ENCODE peak calls at places on chromosomes 5 and 9, in four cellular contexts. I is IMR-90, V is K562, S is GM12878. H is an unnamed sample.

GRCh38 chr5:15566306-15566705 is 66.3 kb downstream of the FBXL7 start:
- DNase-seq in I (no peak), V (no peak), S (no peak), H (no peak)

GRCh38 chr5:61801174-61801573 is 469.1 kb downstream of the ZSWIM6 start:
- DNase-seq in I (no peak), V (no peak), S (no peak), H (no peak)

GRCh38 chr9:131500939-131501541 is 1.7 kb upstream of the POMT1 start:
- DNase-seq in I (peak; percentile 81), V (peak; percentile 15), S (no peak), H (peak; percentile 8)

GRCh38 chr5:6574111-6574510 is 58.7 kb downstream of the NSUN2 start:
- DNase-seq in I (no peak), V (no peak), S (no peak), H (no peak)

GRCh38 chr9:33489070-33489469 is 15.3 kb upstream of the NOL6 start:
- DNase-seq in I (peak; percentile 82), V (no peak), S (no peak), H (no peak)

GRCh38 chr5:111950660-111951059 is 193.7 kb upstream of the NREP start:
- DNase-seq in I (peak; percentile 80), V (no peak), S (no peak), H (no peak)

GRCh38 chr9:131013771-131014676 is 5.0 kb downstream of the LAMC3 start:
- DNase-seq in I (no peak), V (no peak), S (no peak), H (no peak)

GRCh38 chr5:110478899-110479298 is 247.6 kb downstream of the TMEM232 start:
- DNase-seq in I (peak; percentile 74), V (no peak), S (no peak), H (no peak)

GRCh38 chr9:136825295-136826187 is 16.7 kb upstream of the AJM1 start:
- DNase-seq in I (no peak), V (no peak), S (no peak), H (no peak)

GRCh38 chr5:6730407-6730806 is 17.2 kb downstream of the TENT4A start:
- DNase-seq in I (no peak), V (no peak), S (no peak), H (no peak)

GRCh38 chr5:15285901-15286583 is 213.9 kb upstream of the FBXL7 start:
- DNase-seq in I (peak; percentile 85), V (no peak), S (no peak), H (peak; percentile 24)

GRCh38 chr9:114177423-114178064 is 22.2 kb downstream of the COL27A1 start:
- DNase-seq in I (peak; percentile 76), V (peak; percentile 23), S (no peak), H (peak; percentile 33)

GRCh38 chr5:135373747-135374515 is 25.1 kb downstream of the MACROH2A1 start:
- DNase-seq in I (no peak), V (no peak), S (no peak), H (no peak)

GRCh38 chr5:133487093-133487492 is 125.2 kb downstream of the FSTL4 start:
- DNase-seq in I (no peak), V (no peak), S (no peak), H (no peak)

GRCh38 chr5:130692766-130693165 is 472.3 kb downstream of the HINT1 start:
- DNase-seq in I (no peak), V (no peak), S (no peak), H (no peak)

GRCh38 chr5:67693956-67694564 is 497.5 kb upstream of the CD180 start:
- DNase-seq in I (no peak), V (no peak), S (no peak), H (no peak)

GRCh38 chr5:65989115-65989514 is 62.7 kb downstream of the ERBIN start:
- DNase-seq in I (no peak), V (no peak), S (no peak), H (no peak)

GRCh38 chr5:61277190-61277589 is 54.9 kb upstream of the ZSWIM6 start:
- DNase-seq in I (peak; percentile 64), V (no peak), S (no peak), H (peak; percentile 83)

GRCh38 chr5:79464695-79465332 is 49.1 kb downstream of the HOMER1 start:
- DNase-seq in I (peak; percentile 53), V (peak; percentile 16), S (no peak), H (peak; percentile 38)

GRCh38 chr5:96995419-96995818 is 59.5 kb downstream of the LNPEP start:
- DNase-seq in I (no peak), V (no peak), S (no peak), H (no peak)

GRCh38 chr5:72234265-72234700 is 85.8 kb downstream of the MRPS27 start:
- DNase-seq in I (peak; percentile 73), V (peak; percentile 87), S (peak; percentile 52), H (peak; percentile 89)

GRCh38 chr5:44619875-44620610 is 188.7 kb upstream of the MRPS30 start:
- DNase-seq in I (no peak), V (no peak), S (no peak), H (no peak)

GRCh38 chr5:133921899-133922468 is 46.4 kb downstream of the C5orf15 start:
- DNase-seq in I (no peak), V (no peak), S (no peak), H (no peak)

GRCh38 chr9:6512085-6512657 is 99.2 kb downstream of the UHRF2 start:
- DNase-seq in I (peak; percentile 36), V (no peak), S (no peak), H (no peak)

GRCh38 chr5:125928663-125929062 is 494.5 kb upstream of the GRAMD2B start:
- DNase-seq in I (no peak), V (no peak), S (peak; percentile 11), H (no peak)

GRCh38 chr9:96888591-96888990 is 34.3 kb upstream of the ZNF782 start:
- DNase-seq in I (no peak), V (no peak), S (no peak), H (no peak)

GRCh38 chr5:149608936-149609502 is 27.7 kb downstream of the ARHGEF37 start:
- DNase-seq in I (no peak), V (no peak), S (no peak), H (no peak)

GRCh38 chr5:44365351-44365750 is 23.9 kb downstream of the FGF10 start:
- DNase-seq in I (peak; percentile 46), V (no peak), S (no peak), H (no peak)

GRCh38 chr5:79771387-79771786 is 81.8 kb downstream of the CMYA5 start:
- DNase-seq in I (peak; percentile 29), V (no peak), S (no peak), H (no peak)

GRCh38 chr9:136058152-136058483 is 37.0 kb downstream of the NACC2 start:
- DNase-seq in I (no peak), V (no peak), S (no peak), H (no peak)

GRCh38 chr9:112288029-112288428 is 45.4 kb downstream of the PTBP3 start:
- DNase-seq in I (peak; percentile 40), V (no peak), S (no peak), H (peak; percentile 31)

GRCh38 chr9:18428621-18429020 is 45.3 kb upstream of the ADAMTSL1 start:
- DNase-seq in I (peak; percentile 24), V (no peak), S (no peak), H (no peak)

GRCh38 chr5:758698-759053 is 25.9 kb downstream of the ZDHHC11B start:
- DNase-seq in I (no peak), V (no peak), S (no peak), H (no peak)

GRCh38 chr5:6567068-6567467 is 65.8 kb downstream of the NSUN2 start:
- DNase-seq in I (no peak), V (no peak), S (no peak), H (no peak)

GRCh38 chr5:173271371-173271770 is 36.4 kb upstream of the NKX2-5 start:
- DNase-seq in I (no peak), V (no peak), S (no peak), H (no peak)
- H3K4me3 ChIP-seq in I (no peak overlapping the region), V (no peak overlapping the region), S (no peak overlapping the region), H (no peak overlapping the region)

DNA sequence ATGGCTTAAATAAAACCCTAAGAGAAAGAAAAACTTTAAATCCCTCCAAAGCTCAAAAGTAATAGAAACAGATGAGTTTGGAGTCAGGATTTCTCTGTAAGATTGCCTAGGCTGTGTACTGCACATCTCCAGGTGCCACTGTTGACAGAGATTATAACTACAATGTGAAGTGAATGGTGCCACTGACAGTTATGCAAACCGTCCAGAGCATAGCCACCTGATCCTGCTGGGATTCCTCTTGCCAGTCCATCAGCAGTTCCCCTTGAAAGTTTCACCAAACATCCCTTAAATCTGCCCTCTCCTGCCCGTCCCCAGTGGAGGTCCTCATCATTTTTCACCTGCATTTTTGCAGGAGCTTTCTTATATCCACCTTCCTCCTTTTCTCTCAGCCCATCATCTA is 42.5 kb downstream of the FXN start:
- DNase-seq in I (no peak), V (no peak), S (no peak), H (no peak)
- H3K27ac ChIP-seq in I (no peak overlapping the region), V (no peak overlapping the region), S (no peak overlapping the region), H (no peak overlapping the region)

DNA sequence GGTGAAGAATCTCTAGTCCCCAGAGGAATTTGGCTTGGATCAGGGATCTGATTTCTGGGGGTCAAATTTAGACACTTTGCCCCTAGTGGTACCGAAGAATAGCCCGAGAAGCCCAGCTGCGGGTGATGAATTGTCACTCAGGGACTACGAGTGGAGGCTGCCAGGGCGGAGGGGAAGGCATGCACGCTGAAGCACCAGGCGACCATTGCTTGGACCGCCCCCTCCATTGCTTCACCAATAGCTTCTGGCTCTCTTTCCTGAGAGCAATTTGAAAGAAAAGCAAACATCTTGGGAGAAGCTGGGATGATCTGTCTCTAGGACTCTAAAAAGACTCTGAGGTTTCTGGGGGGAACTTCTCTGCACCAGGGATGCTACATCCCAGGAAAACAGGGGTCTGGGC is 137.6 kb downstream of the CRB2 start:
- DNase-seq in I (peak; percentile 5), V (no peak), S (no peak), H (no peak)
- TF ChIP-seq FOS in I (no peak), V (no peak), S (no peak), H (no peak)

GRCh38 chr5:119335261-119335677 is 20.6 kb upstream of the TNFAIP8 start:
- DNase-seq in I (no peak), V (no peak), S (no peak), H (no peak)

GRCh38 chr5:119336262-119336661 is 19.6 kb upstream of the TNFAIP8 start:
- DNase-seq in I (no peak), V (no peak), S (no peak), H (no peak)

GRCh38 chr5:119332978-119333401 is 22.8 kb upstream of the TNFAIP8 start:
- DNase-seq in I (no peak), V (no peak), S (no peak), H (no peak)

GRCh38 chr5:119331566-119332095 is 24.2 kb upstream of the TNFAIP8 start:
- DNase-seq in I (no peak), V (peak; percentile 73), S (no peak), H (no peak)

GRCh38 chr5:119333421-119333851 is 22.4 kb upstream of the TNFAIP8 start:
- DNase-seq in I (peak; percentile 21), V (no peak), S (no peak), H (no peak)
- H3K4me3 ChIP-seq in I (no peak overlapping the region), V (no peak overlapping the region), S (peak overlapping the region; percentile 78), H (no peak overlapping the region)

H was measured in endothelial cell of umbilical vein.